ENCODE peak calls at places on chromosomes 16 and 17, in six cellular contexts. One of them, this sample, is unnamed.

GRCh38 chr17:76145231-76146052 is 4.4 kb upstream of the FOXJ1 start:
- DNase-seq in skeletal muscle cell: no peak
- DNase-seq in posterior cingulate gyrus: no peak
- DNase-seq in ascending aorta: no peak
- DNase-seq in hippocampal formation: no peak
- DNase-seq in activated CD4-positive, alpha-beta T cell treated with anti-CD3 and anti-CD28 coated beads for 24 hours: no peak
- DNase-seq in this sample: no peak

GRCh38 chr17:75542728-75543336 is 17.3 kb downstream of the LLGL2 start:
- DNase-seq in ascending aorta: no peak
- DNase-seq in skeletal muscle cell: no peak
- DNase-seq in hippocampal formation: no peak
- DNase-seq in activated CD4-positive, alpha-beta T cell treated with anti-CD3 and anti-CD28 coated beads for 24 hours: no peak
- DNase-seq in posterior cingulate gyrus: no peak
- DNase-seq in this sample: no peak

GRCh38 chr17:75345514-75346167 is 56.4 kb upstream of the SLC25A19 start:
- DNase-seq in hippocampal formation: no peak
- DNase-seq in skeletal muscle cell: no peak
- DNase-seq in activated CD4-positive, alpha-beta T cell treated with anti-CD3 and anti-CD28 coated beads for 24 hours: no peak
- DNase-seq in posterior cingulate gyrus: no peak
- DNase-seq in ascending aorta: no peak
- DNase-seq in this sample: no peak

GRCh38 chr17:69639096-69639495 is 224.6 kb downstream of the MAP2K6 start:
- DNase-seq in ascending aorta: no peak
- DNase-seq in hippocampal formation: no peak
- DNase-seq in posterior cingulate gyrus: no peak
- DNase-seq in skeletal muscle cell: no peak
- DNase-seq in activated CD4-positive, alpha-beta T cell treated with anti-CD3 and anti-CD28 coated beads for 24 hours: no peak
- DNase-seq in this sample: no peak

GRCh38 chr16:16010194-16010593 is 60.8 kb downstream of the ABCC1 start:
- DNase-seq in ascending aorta: no peak
- DNase-seq in hippocampal formation: no peak
- DNase-seq in skeletal muscle cell: no peak
- DNase-seq in posterior cingulate gyrus: no peak
- DNase-seq in activated CD4-positive, alpha-beta T cell treated with anti-CD3 and anti-CD28 coated beads for 24 hours: no peak
- DNase-seq in this sample: no peak

GRCh38 chr17:18146980-18147379 is 36.6 kb upstream of the ALKBH5 start:
- DNase-seq in posterior cingulate gyrus: no peak
- DNase-seq in ascending aorta: no peak
- DNase-seq in hippocampal formation: no peak
- DNase-seq in skeletal muscle cell: no peak
- DNase-seq in activated CD4-positive, alpha-beta T cell treated with anti-CD3 and anti-CD28 coated beads for 24 hours: no peak
- DNase-seq in this sample: no peak

GRCh38 chr17:258906-259305 is 77.5 kb upstream of the DOC2B start:
- DNase-seq in hippocampal formation: no peak
- DNase-seq in ascending aorta: no peak
- DNase-seq in skeletal muscle cell: no peak
- DNase-seq in posterior cingulate gyrus: no peak
- DNase-seq in activated CD4-positive, alpha-beta T cell treated with anti-CD3 and anti-CD28 coated beads for 24 hours: no peak
- DNase-seq in this sample: no peak

GRCh38 chr17:46736100-46736499 is 82.4 kb downstream of the WNT3 start:
- DNase-seq in ascending aorta: no peak
- DNase-seq in hippocampal formation: no peak
- DNase-seq in activated CD4-positive, alpha-beta T cell treated with anti-CD3 and anti-CD28 coated beads for 24 hours: no peak
- DNase-seq in posterior cingulate gyrus: no peak
- DNase-seq in skeletal muscle cell: no peak
- DNase-seq in this sample: no peak

GRCh38 chr17:7336240-7337175 is at the start of gene ACAP1:
- DNase-seq in ascending aorta: no peak
- DNase-seq in hippocampal formation: no peak
- DNase-seq in posterior cingulate gyrus: no peak
- DNase-seq in activated CD4-positive, alpha-beta T cell treated with anti-CD3 and anti-CD28 coated beads for 24 hours: peak
- DNase-seq in skeletal muscle cell: no peak
- DNase-seq in this sample: no peak

GRCh38 chr17:80859004-80859941 is 132.4 kb upstream of the CHMP6 start:
- DNase-seq in skeletal muscle cell: peak
- DNase-seq in activated CD4-positive, alpha-beta T cell treated with anti-CD3 and anti-CD28 coated beads for 24 hours: no peak
- DNase-seq in hippocampal formation: peak
- DNase-seq in posterior cingulate gyrus: peak
- DNase-seq in ascending aorta: peak
- DNase-seq in this sample: peak

GRCh38 chr16:8492690-8493089 is 97.6 kb downstream of the TMEM114 start:
- DNase-seq in ascending aorta: no peak
- DNase-seq in hippocampal formation: no peak
- DNase-seq in activated CD4-positive, alpha-beta T cell treated with anti-CD3 and anti-CD28 coated beads for 24 hours: no peak
- DNase-seq in posterior cingulate gyrus: no peak
- DNase-seq in skeletal muscle cell: no peak
- DNase-seq in this sample: no peak

GRCh38 chr17:57606111-57606875 is 138.8 kb downstream of the CCDC182 start:
- DNase-seq in posterior cingulate gyrus: no peak
- DNase-seq in ascending aorta: no peak
- DNase-seq in hippocampal formation: no peak
- DNase-seq in skeletal muscle cell: no peak
- DNase-seq in activated CD4-positive, alpha-beta T cell treated with anti-CD3 and anti-CD28 coated beads for 24 hours: no peak
- DNase-seq in this sample: no peak

GRCh38 chr17:8290043-8290442 is 1.6 kb downstream of the RANGRF start:
- DNase-seq in skeletal muscle cell: no peak
- DNase-seq in hippocampal formation: no peak
- DNase-seq in ascending aorta: no peak
- DNase-seq in activated CD4-positive, alpha-beta T cell treated with anti-CD3 and anti-CD28 coated beads for 24 hours: no peak
- DNase-seq in posterior cingulate gyrus: no peak
- DNase-seq in this sample: no peak

GRCh38 chr17:76155988-76156661 is 15.1 kb upstream of the FOXJ1 start:
- DNase-seq in hippocampal formation: no peak
- DNase-seq in ascending aorta: no peak
- DNase-seq in activated CD4-positive, alpha-beta T cell treated with anti-CD3 and anti-CD28 coated beads for 24 hours: no peak
- DNase-seq in skeletal muscle cell: no peak
- DNase-seq in posterior cingulate gyrus: no peak
- DNase-seq in this sample: no peak

GRCh38 chr17:78716814-78717393 is 65.2 kb downstream of the CYTH1 start:
- DNase-seq in hippocampal formation: peak
- DNase-seq in activated CD4-positive, alpha-beta T cell treated with anti-CD3 and anti-CD28 coated beads for 24 hours: no peak
- DNase-seq in skeletal muscle cell: no peak
- DNase-seq in ascending aorta: no peak
- DNase-seq in posterior cingulate gyrus: peak
- DNase-seq in this sample: no peak

GRCh38 chr16:63816304-63816703 is 1305.6 kb downstream of the CDH11 start:
- DNase-seq in hippocampal formation: no peak
- DNase-seq in ascending aorta: no peak
- DNase-seq in activated CD4-positive, alpha-beta T cell treated with anti-CD3 and anti-CD28 coated beads for 24 hours: no peak
- DNase-seq in posterior cingulate gyrus: no peak
- DNase-seq in skeletal muscle cell: no peak
- DNase-seq in this sample: no peak

GRCh38 chr17:48014603-48015037 is 23.0 kb downstream of the COPZ2 start:
- DNase-seq in activated CD4-positive, alpha-beta T cell treated with anti-CD3 and anti-CD28 coated beads for 24 hours: no peak
- DNase-seq in posterior cingulate gyrus: peak
- DNase-seq in ascending aorta: no peak
- DNase-seq in skeletal muscle cell: no peak
- DNase-seq in hippocampal formation: no peak
- DNase-seq in this sample: no peak

GRCh38 chr16:84692451-84692850 is 7.3 kb upstream of the USP10 start:
- DNase-seq in skeletal muscle cell: no peak
- DNase-seq in ascending aorta: no peak
- DNase-seq in hippocampal formation: no peak
- DNase-seq in posterior cingulate gyrus: no peak
- DNase-seq in activated CD4-positive, alpha-beta T cell treated with anti-CD3 and anti-CD28 coated beads for 24 hours: no peak
- DNase-seq in this sample: no peak

GRCh38 chr17:33335491-33336173 is 42.5 kb upstream of the ASIC2 start:
- DNase-seq in ascending aorta: no peak
- DNase-seq in posterior cingulate gyrus: no peak
- DNase-seq in activated CD4-positive, alpha-beta T cell treated with anti-CD3 and anti-CD28 coated beads for 24 hours: no peak
- DNase-seq in hippocampal formation: no peak
- DNase-seq in skeletal muscle cell: no peak
- DNase-seq in this sample: no peak

GRCh38 chr16:66390346-66391108 is 24.0 kb downstream of the CDH5 start:
- DNase-seq in skeletal muscle cell: no peak
- DNase-seq in hippocampal formation: no peak
- DNase-seq in posterior cingulate gyrus: no peak
- DNase-seq in activated CD4-positive, alpha-beta T cell treated with anti-CD3 and anti-CD28 coated beads for 24 hours: no peak
- DNase-seq in ascending aorta: no peak
- DNase-seq in this sample: no peak

GRCh38 chr17:59695943-59696681 is 11.1 kb downstream of the PTRH2 start:
- DNase-seq in activated CD4-positive, alpha-beta T cell treated with anti-CD3 and anti-CD28 coated beads for 24 hours: no peak
- DNase-seq in hippocampal formation: no peak
- DNase-seq in ascending aorta: no peak
- DNase-seq in skeletal muscle cell: no peak
- DNase-seq in posterior cingulate gyrus: no peak
- DNase-seq in this sample: no peak

GRCh38 chr17:78919816-78920516 is 5.2 kb downstream of the TIMP2 start:
- DNase-seq in posterior cingulate gyrus: no peak
- DNase-seq in skeletal muscle cell: no peak
- DNase-seq in ascending aorta: no peak
- DNase-seq in activated CD4-positive, alpha-beta T cell treated with anti-CD3 and anti-CD28 coated beads for 24 hours: no peak
- DNase-seq in hippocampal formation: no peak
- DNase-seq in this sample: no peak

GRCh38 chr17:21283482-21284318 is 811 bp upstream of the MAP2K3 start:
- DNase-seq in hippocampal formation: no peak
- DNase-seq in ascending aorta: no peak
- DNase-seq in posterior cingulate gyrus: no peak
- DNase-seq in skeletal muscle cell: no peak
- DNase-seq in activated CD4-positive, alpha-beta T cell treated with anti-CD3 and anti-CD28 coated beads for 24 hours: no peak
- DNase-seq in this sample: peak

GRCh38 chr16:80092686-80093085 is 448.1 kb upstream of the DYNLRB2 start:
- DNase-seq in ascending aorta: no peak
- DNase-seq in hippocampal formation: no peak
- DNase-seq in activated CD4-positive, alpha-beta T cell treated with anti-CD3 and anti-CD28 coated beads for 24 hours: no peak
- DNase-seq in posterior cingulate gyrus: no peak
- DNase-seq in skeletal muscle cell: no peak
- DNase-seq in this sample: no peak

GRCh38 chr16:19829844-19830703 is 54.6 kb downstream of the GPRC5B start:
- DNase-seq in posterior cingulate gyrus: no peak
- DNase-seq in activated CD4-positive, alpha-beta T cell treated with anti-CD3 and anti-CD28 coated beads for 24 hours: no peak
- DNase-seq in hippocampal formation: no peak
- DNase-seq in ascending aorta: no peak
- DNase-seq in skeletal muscle cell: no peak
- DNase-seq in this sample: no peak

GRCh38 chr16:86983621-86984020 is 333.6 kb downstream of the C16orf95 start:
- DNase-seq in ascending aorta: no peak
- DNase-seq in posterior cingulate gyrus: no peak
- DNase-seq in hippocampal formation: no peak
- DNase-seq in activated CD4-positive, alpha-beta T cell treated with anti-CD3 and anti-CD28 coated beads for 24 hours: no peak
- DNase-seq in skeletal muscle cell: no peak
- DNase-seq in this sample: no peak

GRCh38 chr16:11806721-11807120 is 9.7 kb upstream of the ZC3H7A start:
- DNase-seq in skeletal muscle cell: no peak
- DNase-seq in activated CD4-positive, alpha-beta T cell treated with anti-CD3 and anti-CD28 coated beads for 24 hours: no peak
- DNase-seq in ascending aorta: no peak
- DNase-seq in posterior cingulate gyrus: no peak
- DNase-seq in hippocampal formation: no peak
- DNase-seq in this sample: no peak

GRCh38 chr17:49018673-49019215 is 21.6 kb downstream of the IGF2BP1 start:
- DNase-seq in activated CD4-positive, alpha-beta T cell treated with anti-CD3 and anti-CD28 coated beads for 24 hours: no peak
- DNase-seq in hippocampal formation: no peak
- DNase-seq in skeletal muscle cell: no peak
- DNase-seq in posterior cingulate gyrus: no peak
- DNase-seq in ascending aorta: no peak
- DNase-seq in this sample: no peak

GRCh38 chr17:7982666-7983065 is 19.7 kb upstream of the GUCY2D start:
- DNase-seq in ascending aorta: no peak
- DNase-seq in hippocampal formation: no peak
- DNase-seq in activated CD4-positive, alpha-beta T cell treated with anti-CD3 and anti-CD28 coated beads for 24 hours: no peak
- DNase-seq in skeletal muscle cell: no peak
- DNase-seq in posterior cingulate gyrus: no peak
- DNase-seq in this sample: peak

GRCh38 chr16:30049871-30050270 is 15.7 kb upstream of the ALDOA start:
- DNase-seq in hippocampal formation: peak
- DNase-seq in activated CD4-positive, alpha-beta T cell treated with anti-CD3 and anti-CD28 coated beads for 24 hours: no peak
- DNase-seq in posterior cingulate gyrus: peak
- DNase-seq in skeletal muscle cell: no peak
- DNase-seq in ascending aorta: no peak
- DNase-seq in this sample: no peak

GRCh38 chr17:32445075-32445427 is 741 bp downstream of the PSMD11 start:
- DNase-seq in activated CD4-positive, alpha-beta T cell treated with anti-CD3 and anti-CD28 coated beads for 24 hours: peak
- DNase-seq in ascending aorta: no peak
- DNase-seq in posterior cingulate gyrus: peak
- DNase-seq in skeletal muscle cell: no peak
- DNase-seq in hippocampal formation: no peak
- DNase-seq in this sample: peak

GRCh38 chr16:90046971-90047713 is 27.9 kb upstream of the DBNDD1 start:
- DNase-seq in posterior cingulate gyrus: no peak
- DNase-seq in hippocampal formation: peak
- DNase-seq in skeletal muscle cell: no peak
- DNase-seq in ascending aorta: peak
- DNase-seq in activated CD4-positive, alpha-beta T cell treated with anti-CD3 and anti-CD28 coated beads for 24 hours: no peak
- DNase-seq in this sample: no peak

GRCh38 chr16:50245417-50246298 is 20.7 kb upstream of the ADCY7 start:
- DNase-seq in posterior cingulate gyrus: no peak
- DNase-seq in activated CD4-positive, alpha-beta T cell treated with anti-CD3 and anti-CD28 coated beads for 24 hours: peak
- DNase-seq in hippocampal formation: no peak
- DNase-seq in ascending aorta: no peak
- DNase-seq in skeletal muscle cell: no peak
- DNase-seq in this sample: peak

GRCh38 chr16:11896776-11897175 is 19.0 kb downstream of the GSPT1 start:
- DNase-seq in skeletal muscle cell: peak
- DNase-seq in activated CD4-positive, alpha-beta T cell treated with anti-CD3 and anti-CD28 coated beads for 24 hours: no peak
- DNase-seq in posterior cingulate gyrus: no peak
- DNase-seq in ascending aorta: no peak
- DNase-seq in hippocampal formation: no peak
- DNase-seq in this sample: peak

GRCh38 chr17:64111831-64112230 is 18.1 kb downstream of the ERN1 start:
- DNase-seq in activated CD4-positive, alpha-beta T cell treated with anti-CD3 and anti-CD28 coated beads for 24 hours: no peak
- DNase-seq in ascending aorta: no peak
- DNase-seq in posterior cingulate gyrus: no peak
- DNase-seq in skeletal muscle cell: no peak
- DNase-seq in hippocampal formation: no peak
- DNase-seq in this sample: no peak

GRCh38 chr16:3514621-3515020 is 13.8 kb downstream of the CLUAP1 start:
- DNase-seq in skeletal muscle cell: peak
- DNase-seq in ascending aorta: no peak
- DNase-seq in activated CD4-positive, alpha-beta T cell treated with anti-CD3 and anti-CD28 coated beads for 24 hours: no peak
- DNase-seq in hippocampal formation: no peak
- DNase-seq in posterior cingulate gyrus: no peak
- DNase-seq in this sample: peak

GRCh38 chr17:81438688-81439087 is 43.4 kb downstream of the BAHCC1 start:
- DNase-seq in ascending aorta: no peak
- DNase-seq in hippocampal formation: no peak
- DNase-seq in posterior cingulate gyrus: no peak
- DNase-seq in activated CD4-positive, alpha-beta T cell treated with anti-CD3 and anti-CD28 coated beads for 24 hours: no peak
- DNase-seq in skeletal muscle cell: no peak
- DNase-seq in this sample: no peak

GRCh38 chr16:75244844-75245758 is 6.3 kb downstream of the BCAR1 start:
- DNase-seq in ascending aorta: peak
- DNase-seq in posterior cingulate gyrus: peak
- DNase-seq in hippocampal formation: peak
- DNase-seq in skeletal muscle cell: peak
- DNase-seq in activated CD4-positive, alpha-beta T cell treated with anti-CD3 and anti-CD28 coated beads for 24 hours: no peak
- DNase-seq in this sample: peak